ENCODE peak calls at places on chromosome 10, in seven cellular contexts. One of them, this sample, is unnamed.

GRCh38 chr10:89531359-89531758 is 4.0 kb downstream of the SLC16A12 start:
- DNase-seq in EH: no peak
- DNase-seq in nucleus accumbens: no peak
- DNase-seq in NCI-H1092: no peak
- DNase-seq in neural progenitor cell: no peak
- DNase-seq in HCT116: no peak
- DNase-seq in effector memory CD8-positive, alpha-beta T cell: no peak
- DNase-seq in this sample: no peak

GRCh38 chr10:122487231-122487765 is 25.9 kb downstream of the HTRA1 start:
- DNase-seq in EH: no peak
- DNase-seq in nucleus accumbens: no peak
- DNase-seq in NCI-H1092: peak; percentile 8
- DNase-seq in neural progenitor cell: peak; percentile 28
- DNase-seq in HCT116: no peak
- DNase-seq in effector memory CD8-positive, alpha-beta T cell: no peak
- DNase-seq in this sample: no peak

GRCh38 chr10:100483876-100484666 is 21.3 kb downstream of the WNT8B start:
- DNase-seq in EH: no peak
- DNase-seq in nucleus accumbens: no peak
- DNase-seq in NCI-H1092: no peak
- DNase-seq in neural progenitor cell: no peak
- DNase-seq in HCT116: no peak
- DNase-seq in effector memory CD8-positive, alpha-beta T cell: no peak
- DNase-seq in this sample: no peak

GRCh38 chr10:127068485-127068884 is 127.9 kb downstream of the INSYN2A start:
- DNase-seq in EH: no peak
- DNase-seq in nucleus accumbens: no peak
- DNase-seq in NCI-H1092: no peak
- DNase-seq in neural progenitor cell: no peak
- DNase-seq in HCT116: no peak
- DNase-seq in effector memory CD8-positive, alpha-beta T cell: no peak
- DNase-seq in this sample: no peak

GRCh38 chr10:106181491-106181890 is 983.0 kb downstream of the SORCS1 start:
- DNase-seq in EH: peak; percentile 83
- DNase-seq in nucleus accumbens: no peak
- DNase-seq in NCI-H1092: no peak
- DNase-seq in neural progenitor cell: no peak
- DNase-seq in HCT116: no peak
- DNase-seq in effector memory CD8-positive, alpha-beta T cell: no peak
- DNase-seq in this sample: no peak

GRCh38 chr10:13942030-13942429 is 355.3 kb downstream of the PRPF18 start:
- DNase-seq in EH: no peak
- DNase-seq in nucleus accumbens: no peak
- DNase-seq in NCI-H1092: no peak
- DNase-seq in neural progenitor cell: no peak
- DNase-seq in HCT116: no peak
- DNase-seq in effector memory CD8-positive, alpha-beta T cell: no peak
- DNase-seq in this sample: no peak

GRCh38 chr10:129364949-129365348 is 102.1 kb upstream of the MGMT start:
- DNase-seq in EH: no peak
- DNase-seq in nucleus accumbens: no peak
- DNase-seq in NCI-H1092: no peak
- DNase-seq in neural progenitor cell: no peak
- DNase-seq in HCT116: no peak
- DNase-seq in effector memory CD8-positive, alpha-beta T cell: no peak
- DNase-seq in this sample: no peak

GRCh38 chr10:96511044-96511945 is 2.4 kb downstream of the TLL2 start:
- DNase-seq in EH: peak; percentile 34
- DNase-seq in nucleus accumbens: peak; percentile 10
- DNase-seq in NCI-H1092: no peak
- DNase-seq in neural progenitor cell: peak; percentile 79
- DNase-seq in HCT116: peak; percentile 31
- DNase-seq in effector memory CD8-positive, alpha-beta T cell: no peak
- DNase-seq in this sample: no peak

GRCh38 chr10:44395396-44395795 is 10.5 kb upstream of the CXCL12 start:
- DNase-seq in EH: no peak
- DNase-seq in nucleus accumbens: no peak
- DNase-seq in NCI-H1092: no peak
- DNase-seq in neural progenitor cell: no peak
- DNase-seq in HCT116: no peak
- DNase-seq in effector memory CD8-positive, alpha-beta T cell: no peak
- DNase-seq in this sample: no peak

GRCh38 chr10:77282163-77282562 is 355.4 kb downstream of the KCNMA1 start:
- DNase-seq in EH: no peak
- DNase-seq in nucleus accumbens: no peak
- DNase-seq in NCI-H1092: no peak
- DNase-seq in neural progenitor cell: no peak
- DNase-seq in HCT116: no peak
- DNase-seq in effector memory CD8-positive, alpha-beta T cell: no peak
- DNase-seq in this sample: no peak

GRCh38 chr10:117318909-117319308 is 56.3 kb downstream of the PDZD8 start:
- DNase-seq in EH: peak; percentile 15
- DNase-seq in nucleus accumbens: no peak
- DNase-seq in NCI-H1092: no peak
- DNase-seq in neural progenitor cell: no peak
- DNase-seq in HCT116: no peak
- DNase-seq in effector memory CD8-positive, alpha-beta T cell: no peak
- DNase-seq in this sample: no peak